ENCODE peak calls at places on chromosomes 5 and 9, in ten cellular contexts. L, W, P, C, X, B, S, R, E and U are unnamed samples.

GRCh38 chr5:57175586-57175985 is 1.7 kb downstream of the GPBP1 start:
- DNase-seq in L (no peak), W (no peak), P (no peak), C (no peak), X (peak), B (peak), S (no peak), R (no peak), E (peak), U (no peak)

GRCh38 chr5:82405166-82405565 is 127.0 kb upstream of the RPS23 start:
- DNase-seq in L (peak), W (no peak), P (no peak), C (no peak), X (no peak), B (no peak), S (no peak), R (peak), E (no peak), U (no peak)

GRCh38 chr5:115194671-115195070 is 25.0 kb upstream of the TRIM36 start:
- DNase-seq in L (peak), W (no peak), P (no peak), C (peak), X (no peak), B (peak), S (no peak), R (peak), E (no peak), U (no peak)

GRCh38 chr5:170570492-170570891 is 66.7 kb downstream of the KCNIP1 start:
- DNase-seq in L (no peak), W (no peak), P (no peak), C (no peak), X (no peak), B (no peak), S (no peak), R (no peak), E (no peak), U (no peak)

GRCh38 chr5:1502046-1502736 is 21.6 kb downstream of the LPCAT1 start:
- DNase-seq in L (no peak), W (peak), P (no peak), C (no peak), X (peak), B (peak), S (no peak), R (no peak), E (peak), U (no peak)

GRCh38 chr5:56288880-56289601 is 55.9 kb upstream of the ANKRD55 start:
- DNase-seq in L (no peak), W (no peak), P (no peak), C (peak), X (no peak), B (no peak), S (no peak), R (no peak), E (no peak), U (no peak)

GRCh38 chr9:4661165-4662095 is 664 bp upstream of the PLPP6 start:
- DNase-seq in L (peak), W (no peak), P (no peak), C (no peak), X (peak), B (no peak), S (no peak), R (no peak), E (no peak), U (no peak)

GRCh38 chr9:132288371-132288770 is 66.4 kb downstream of the SETX start:
- DNase-seq in L (peak), W (no peak), P (no peak), C (no peak), X (no peak), B (no peak), S (no peak), R (peak), E (no peak), U (no peak)

GRCh38 chr5:30866142-30866541 is 327.3 kb upstream of the CDH6 start:
- DNase-seq in L (no peak), W (no peak), P (no peak), C (no peak), X (no peak), B (no peak), S (no peak), R (no peak), E (no peak), U (no peak)

GRCh38 chr5:55027589-55027988 is 3.5 kb downstream of the GZMK start:
- DNase-seq in L (no peak), W (no peak), P (no peak), C (no peak), X (no peak), B (no peak), S (no peak), R (no peak), E (no peak), U (no peak)

GRCh38 chr5:2876183-2876582 is 124.7 kb upstream of the IRX2 start:
- DNase-seq in L (no peak), W (no peak), P (no peak), C (no peak), X (no peak), B (no peak), S (no peak), R (no peak), E (no peak), U (no peak)

GRCh38 chr9:132155514-132155913 is 6.3 kb upstream of the NTNG2 start:
- DNase-seq in L (no peak), W (no peak), P (no peak), C (no peak), X (no peak), B (no peak), S (no peak), R (no peak), E (no peak), U (no peak)

GRCh38 chr5:134626369-134627014 is 6.1 kb downstream of the SAR1B start:
- DNase-seq in L (no peak), W (no peak), P (no peak), C (no peak), X (peak), B (no peak), S (no peak), R (peak), E (no peak), U (no peak)

GRCh38 chr5:81232449-81233079 is 558 bp upstream of the CKMT2 start:
- DNase-seq in L (no peak), W (peak), P (no peak), C (no peak), X (no peak), B (no peak), S (peak), R (peak), E (no peak), U (no peak)

GRCh38 chr5:36915653-36916052 is 39.1 kb downstream of the NIPBL start:
- DNase-seq in L (peak), W (no peak), P (no peak), C (no peak), X (no peak), B (no peak), S (no peak), R (no peak), E (no peak), U (no peak)

DNA sequence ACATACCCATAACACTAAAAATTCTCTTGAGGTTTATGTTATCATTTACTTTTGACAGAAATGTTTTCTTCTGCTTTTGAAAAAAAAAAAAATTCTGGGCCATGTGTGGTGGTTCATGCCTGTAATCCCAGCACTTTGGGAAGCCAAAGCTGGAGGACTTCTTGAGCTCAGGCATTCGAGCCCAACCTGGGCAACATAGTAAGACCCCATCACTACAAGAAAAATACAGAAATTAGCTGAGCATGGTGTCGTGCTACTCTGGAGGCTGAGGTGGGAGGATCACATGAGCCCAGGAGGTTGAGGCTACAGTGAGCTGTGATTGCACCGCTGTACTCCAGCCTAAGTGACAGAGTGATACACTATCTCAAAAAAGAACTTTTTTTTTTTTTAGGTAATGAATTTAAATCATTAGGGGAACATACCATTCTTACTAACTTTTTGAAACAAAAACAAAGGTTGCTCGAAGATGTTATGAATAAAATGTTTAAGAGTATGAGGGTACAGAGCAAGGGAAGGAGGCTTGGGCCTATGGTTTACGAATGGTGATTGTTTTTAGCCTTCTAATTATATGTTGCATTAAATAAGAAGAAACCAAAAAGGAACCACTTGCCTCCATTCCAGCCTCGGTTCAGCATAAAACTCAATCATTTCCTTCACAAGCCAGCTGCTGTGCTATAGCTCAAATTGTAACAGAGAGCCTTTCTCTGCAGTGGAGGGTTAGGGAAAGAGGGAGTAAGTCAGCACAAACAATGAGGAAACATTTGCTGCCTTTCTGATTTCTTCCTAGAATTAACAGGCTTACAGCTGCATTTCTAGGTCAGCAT is 148.6 kb upstream of the DMRT1 start:
- DNase-seq in L (no peak), W (no peak), P (no peak), C (no peak), X (no peak), B (no peak), S (peak), R (no peak), E (no peak), U (no peak)
- TF ChIP-seq CTCF in L (no peak), W (no peak), P (no peak), C (no peak), X (no peak), B (no peak), S (no peak), R (no peak), E (no peak), U (no peak)

GRCh38 chr5:93899026-93899600 is 157.7 kb upstream of the POU5F2 start:
- DNase-seq in L (no peak), W (no peak), P (no peak), C (no peak), X (peak), B (no peak), S (no peak), R (no peak), E (peak), U (no peak)
- TF ChIP-seq CTCF in L (no peak), W (no peak), P (peak), C (peak), X (peak), B (no peak), S (peak), R (peak), E (peak), U (no peak)

GRCh38 chr5:15601274-15601673 is 101.3 kb downstream of the FBXL7 start:
- DNase-seq in L (peak), W (no peak), P (no peak), C (peak), X (peak), B (no peak), S (peak), R (no peak), E (no peak), U (no peak)

GRCh38 chr5:15596936-15597335 is 97.0 kb downstream of the FBXL7 start:
- DNase-seq in L (no peak), W (no peak), P (no peak), C (no peak), X (no peak), B (no peak), S (no peak), R (no peak), E (no peak), U (no peak)

GRCh38 chr5:15594922-15595568 is 95.1 kb downstream of the FBXL7 start:
- DNase-seq in L (no peak), W (no peak), P (no peak), C (no peak), X (no peak), B (no peak), S (no peak), R (no peak), E (no peak), U (no peak)

GRCh38 chr5:15600035-15600434 is 100.1 kb downstream of the FBXL7 start:
- DNase-seq in L (peak), W (no peak), P (no peak), C (no peak), X (no peak), B (no peak), S (no peak), R (peak), E (no peak), U (no peak)

GRCh38 chr5:15598294-15598902 is 98.4 kb downstream of the FBXL7 start:
- DNase-seq in L (no peak), W (no peak), P (peak), C (peak), X (peak), B (peak), S (no peak), R (no peak), E (no peak), U (no peak)
- TF ChIP-seq CTCF in L (peak), W (no peak), P (peak), C (peak), X (peak), B (peak), S (peak), R (peak), E (peak), U (no peak)

GRCh38 chr9:84493284-84493947 is 152.9 kb upstream of the SLC28A3 start:
- DNase-seq in L (no peak), W (no peak), P (no peak), C (no peak), X (no peak), B (no peak), S (no peak), R (no peak), E (no peak), U (no peak)
- TF ChIP-seq CTCF in L (no peak), W (no peak), P (no peak), C (no peak), X (no peak), B (no peak), S (no peak), R (no peak), E (no peak), U (no peak)

GRCh38 chr9:128921881-128922763 is 1.3 kb downstream of the PHYHD1 start:
- DNase-seq in L (peak), W (no peak), P (peak), C (peak), X (no peak), B (no peak), S (no peak), R (peak), E (no peak), U (no peak)
- TF ChIP-seq CTCF in L (peak), W (peak), P (no peak), C (no peak), X (no peak), B (no peak), S (no peak), R (peak), E (no peak), U (no peak)